ENCODE peak calls at places on chromosomes 16 and 17, in eight cellular contexts. One of them, this sample, is unnamed.

GRCh38 chr17:63843387-63844292 is 1.2 kb upstream of the SMARCD2 start:
- DNase-seq in GM04504: peak
- DNase-seq in A549: no peak
- DNase-seq in ovary: peak
- DNase-seq in germinal center: peak
- DNase-seq in activated CD4-positive, alpha-beta memory T cell treated with anti-CD3 and anti-CD28 coated beads, Interleukin-2, amount 10 ng/mL, durations not matched to agents 7 days and 5 days: peak
- DNase-seq in hepatocyte: peak
- DNase-seq in GM10248: peak
- DNase-seq in this sample: no peak

GRCh38 chr17:38352245-38353083 is 820 bp downstream of the SOCS7 start:
- DNase-seq in GM10248: peak
- DNase-seq in activated CD4-positive, alpha-beta memory T cell treated with anti-CD3 and anti-CD28 coated beads, Interleukin-2, amount 10 ng/mL, durations not matched to agents 7 days and 5 days: peak
- DNase-seq in ovary: peak
- DNase-seq in germinal center: peak
- DNase-seq in A549: peak
- DNase-seq in GM04504: no peak
- DNase-seq in hepatocyte: peak
- DNase-seq in this sample: no peak

GRCh38 chr16:15682105-15682570 is 32.1 kb downstream of the NDE1 start:
- DNase-seq in hepatocyte: peak
- DNase-seq in GM10248: no peak
- DNase-seq in activated CD4-positive, alpha-beta memory T cell treated with anti-CD3 and anti-CD28 coated beads, Interleukin-2, amount 10 ng/mL, durations not matched to agents 7 days and 5 days: peak
- DNase-seq in ovary: no peak
- DNase-seq in germinal center: no peak
- DNase-seq in A549: peak
- DNase-seq in GM04504: peak
- DNase-seq in this sample: peak

GRCh38 chr16:89102035-89102776 is 8.6 kb downstream of the ACSF3 start:
- DNase-seq in GM04504: no peak
- DNase-seq in activated CD4-positive, alpha-beta memory T cell treated with anti-CD3 and anti-CD28 coated beads, Interleukin-2, amount 10 ng/mL, durations not matched to agents 7 days and 5 days: no peak
- DNase-seq in germinal center: no peak
- DNase-seq in hepatocyte: no peak
- DNase-seq in ovary: no peak
- DNase-seq in GM10248: no peak
- DNase-seq in A549: no peak
- DNase-seq in this sample: no peak

GRCh38 chr17:5583426-5584382 is 605 bp downstream of the NLRP1 start:
- DNase-seq in GM10248: no peak
- DNase-seq in GM04504: no peak
- DNase-seq in hepatocyte: no peak
- DNase-seq in germinal center: peak
- DNase-seq in activated CD4-positive, alpha-beta memory T cell treated with anti-CD3 and anti-CD28 coated beads, Interleukin-2, amount 10 ng/mL, durations not matched to agents 7 days and 5 days: peak
- DNase-seq in A549: no peak
- DNase-seq in ovary: no peak
- DNase-seq in this sample: no peak

GRCh38 chr17:17205368-17206148 is 575 bp downstream of the PLD6 start:
- DNase-seq in germinal center: peak
- DNase-seq in GM10248: peak
- DNase-seq in ovary: peak
- DNase-seq in A549: peak
- DNase-seq in activated CD4-positive, alpha-beta memory T cell treated with anti-CD3 and anti-CD28 coated beads, Interleukin-2, amount 10 ng/mL, durations not matched to agents 7 days and 5 days: peak
- DNase-seq in hepatocyte: no peak
- DNase-seq in GM04504: peak
- DNase-seq in this sample: no peak

GRCh38 chr17:31754239-31754945 is 104.7 kb downstream of the COPRS start:
- DNase-seq in activated CD4-positive, alpha-beta memory T cell treated with anti-CD3 and anti-CD28 coated beads, Interleukin-2, amount 10 ng/mL, durations not matched to agents 7 days and 5 days: no peak
- DNase-seq in GM10248: no peak
- DNase-seq in germinal center: no peak
- DNase-seq in GM04504: peak
- DNase-seq in A549: no peak
- DNase-seq in hepatocyte: peak
- DNase-seq in ovary: no peak
- DNase-seq in this sample: peak

GRCh38 chr17:6439951-6440350 is 4.3 kb upstream of the PIMREG start:
- DNase-seq in GM10248: no peak
- DNase-seq in GM04504: no peak
- DNase-seq in ovary: no peak
- DNase-seq in A549: no peak
- DNase-seq in germinal center: no peak
- DNase-seq in hepatocyte: no peak
- DNase-seq in activated CD4-positive, alpha-beta memory T cell treated with anti-CD3 and anti-CD28 coated beads, Interleukin-2, amount 10 ng/mL, durations not matched to agents 7 days and 5 days: no peak
- DNase-seq in this sample: no peak

GRCh38 chr16:67254809-67255552 is 6.2 kb downstream of the SLC9A5 start:
- DNase-seq in ovary: no peak
- DNase-seq in A549: no peak
- DNase-seq in germinal center: no peak
- DNase-seq in activated CD4-positive, alpha-beta memory T cell treated with anti-CD3 and anti-CD28 coated beads, Interleukin-2, amount 10 ng/mL, durations not matched to agents 7 days and 5 days: no peak
- DNase-seq in hepatocyte: no peak
- DNase-seq in GM04504: no peak
- DNase-seq in GM10248: no peak
- DNase-seq in this sample: no peak

GRCh38 chr17:14498812-14499211 is 197.9 kb downstream of the HS3ST3B1 start:
- DNase-seq in GM10248: no peak
- DNase-seq in germinal center: no peak
- DNase-seq in GM04504: no peak
- DNase-seq in activated CD4-positive, alpha-beta memory T cell treated with anti-CD3 and anti-CD28 coated beads, Interleukin-2, amount 10 ng/mL, durations not matched to agents 7 days and 5 days: no peak
- DNase-seq in A549: no peak
- DNase-seq in hepatocyte: no peak
- DNase-seq in ovary: no peak
- DNase-seq in this sample: no peak

GRCh38 chr16:49500211-49500610 is 126.6 kb downstream of the C16orf78 start:
- DNase-seq in hepatocyte: no peak
- DNase-seq in activated CD4-positive, alpha-beta memory T cell treated with anti-CD3 and anti-CD28 coated beads, Interleukin-2, amount 10 ng/mL, durations not matched to agents 7 days and 5 days: no peak
- DNase-seq in ovary: no peak
- DNase-seq in GM10248: no peak
- DNase-seq in GM04504: no peak
- DNase-seq in germinal center: no peak
- DNase-seq in A549: no peak
- DNase-seq in this sample: no peak

GRCh38 chr16:11350531-11351335 is 5.5 kb downstream of the RMI2 start:
- DNase-seq in GM10248: no peak
- DNase-seq in hepatocyte: peak
- DNase-seq in GM04504: peak
- DNase-seq in germinal center: no peak
- DNase-seq in activated CD4-positive, alpha-beta memory T cell treated with anti-CD3 and anti-CD28 coated beads, Interleukin-2, amount 10 ng/mL, durations not matched to agents 7 days and 5 days: no peak
- DNase-seq in ovary: no peak
- DNase-seq in A549: no peak
- DNase-seq in this sample: peak

GRCh38 chr16:87231295-87231694 is 85.9 kb downstream of the C16orf95 start:
- DNase-seq in germinal center: no peak
- DNase-seq in hepatocyte: no peak
- DNase-seq in GM10248: no peak
- DNase-seq in activated CD4-positive, alpha-beta memory T cell treated with anti-CD3 and anti-CD28 coated beads, Interleukin-2, amount 10 ng/mL, durations not matched to agents 7 days and 5 days: no peak
- DNase-seq in A549: no peak
- DNase-seq in GM04504: no peak
- DNase-seq in ovary: no peak
- DNase-seq in this sample: no peak

GRCh38 chr16:82038941-82039340 is 3.9 kb downstream of the HSD17B2 start:
- DNase-seq in GM04504: no peak
- DNase-seq in GM10248: no peak
- DNase-seq in germinal center: no peak
- DNase-seq in A549: no peak
- DNase-seq in hepatocyte: no peak
- DNase-seq in activated CD4-positive, alpha-beta memory T cell treated with anti-CD3 and anti-CD28 coated beads, Interleukin-2, amount 10 ng/mL, durations not matched to agents 7 days and 5 days: no peak
- DNase-seq in ovary: no peak
- DNase-seq in this sample: no peak

GRCh38 chr17:65617496-65617895 is 56.0 kb upstream of the AXIN2 start:
- DNase-seq in hepatocyte: no peak
- DNase-seq in A549: no peak
- DNase-seq in GM10248: no peak
- DNase-seq in activated CD4-positive, alpha-beta memory T cell treated with anti-CD3 and anti-CD28 coated beads, Interleukin-2, amount 10 ng/mL, durations not matched to agents 7 days and 5 days: no peak
- DNase-seq in GM04504: no peak
- DNase-seq in ovary: no peak
- DNase-seq in germinal center: no peak
- DNase-seq in this sample: no peak

GRCh38 chr17:83121921-83122820 is 42.8 kb downstream of the METRNL start:
- DNase-seq in activated CD4-positive, alpha-beta memory T cell treated with anti-CD3 and anti-CD28 coated beads, Interleukin-2, amount 10 ng/mL, durations not matched to agents 7 days and 5 days: no peak
- DNase-seq in GM10248: no peak
- DNase-seq in ovary: no peak
- DNase-seq in GM04504: no peak
- DNase-seq in hepatocyte: no peak
- DNase-seq in germinal center: no peak
- DNase-seq in A549: no peak
- DNase-seq in this sample: no peak

GRCh38 chr17:49971199-49971847 is 2.3 kb downstream of the DLX4 start:
- DNase-seq in A549: no peak
- DNase-seq in hepatocyte: no peak
- DNase-seq in GM10248: no peak
- DNase-seq in germinal center: no peak
- DNase-seq in ovary: no peak
- DNase-seq in activated CD4-positive, alpha-beta memory T cell treated with anti-CD3 and anti-CD28 coated beads, Interleukin-2, amount 10 ng/mL, durations not matched to agents 7 days and 5 days: no peak
- DNase-seq in GM04504: no peak
- DNase-seq in this sample: no peak

GRCh38 chr16:57855188-57855587 is 52.9 kb upstream of the KIFC3 start:
- DNase-seq in ovary: no peak
- DNase-seq in germinal center: no peak
- DNase-seq in activated CD4-positive, alpha-beta memory T cell treated with anti-CD3 and anti-CD28 coated beads, Interleukin-2, amount 10 ng/mL, durations not matched to agents 7 days and 5 days: no peak
- DNase-seq in hepatocyte: no peak
- DNase-seq in GM04504: no peak
- DNase-seq in GM10248: no peak
- DNase-seq in A549: no peak
- DNase-seq in this sample: no peak

GRCh38 chr16:25434061-25434460 is 176.4 kb upstream of the ZKSCAN2 start:
- DNase-seq in germinal center: no peak
- DNase-seq in GM04504: no peak
- DNase-seq in hepatocyte: no peak
- DNase-seq in ovary: no peak
- DNase-seq in activated CD4-positive, alpha-beta memory T cell treated with anti-CD3 and anti-CD28 coated beads, Interleukin-2, amount 10 ng/mL, durations not matched to agents 7 days and 5 days: no peak
- DNase-seq in GM10248: no peak
- DNase-seq in A549: no peak
- DNase-seq in this sample: no peak

GRCh38 chr17:26773189-26774188 is 520.4 kb upstream of the WSB1 start:
- DNase-seq in hepatocyte: no peak
- DNase-seq in ovary: no peak
- DNase-seq in germinal center: no peak
- DNase-seq in activated CD4-positive, alpha-beta memory T cell treated with anti-CD3 and anti-CD28 coated beads, Interleukin-2, amount 10 ng/mL, durations not matched to agents 7 days and 5 days: no peak
- DNase-seq in GM04504: no peak
- DNase-seq in GM10248: no peak
- DNase-seq in A549: no peak
- DNase-seq in this sample: no peak

GRCh38 chr16:79629003-79629402 is 28.5 kb upstream of the MAF start:
- DNase-seq in A549: no peak
- DNase-seq in germinal center: no peak
- DNase-seq in activated CD4-positive, alpha-beta memory T cell treated with anti-CD3 and anti-CD28 coated beads, Interleukin-2, amount 10 ng/mL, durations not matched to agents 7 days and 5 days: no peak
- DNase-seq in ovary: no peak
- DNase-seq in hepatocyte: no peak
- DNase-seq in GM04504: no peak
- DNase-seq in GM10248: no peak
- DNase-seq in this sample: no peak

GRCh38 chr17:45812102-45812501 is 28.0 kb downstream of the CRHR1 start:
- DNase-seq in GM04504: no peak
- DNase-seq in A549: peak
- DNase-seq in GM10248: no peak
- DNase-seq in activated CD4-positive, alpha-beta memory T cell treated with anti-CD3 and anti-CD28 coated beads, Interleukin-2, amount 10 ng/mL, durations not matched to agents 7 days and 5 days: no peak
- DNase-seq in hepatocyte: no peak
- DNase-seq in germinal center: no peak
- DNase-seq in ovary: no peak
- DNase-seq in this sample: no peak

GRCh38 chr17:80755650-80756405 is 211.2 kb downstream of the RPTOR start:
- DNase-seq in A549: no peak
- DNase-seq in GM04504: no peak
- DNase-seq in ovary: no peak
- DNase-seq in GM10248: no peak
- DNase-seq in hepatocyte: no peak
- DNase-seq in germinal center: no peak
- DNase-seq in activated CD4-positive, alpha-beta memory T cell treated with anti-CD3 and anti-CD28 coated beads, Interleukin-2, amount 10 ng/mL, durations not matched to agents 7 days and 5 days: no peak
- DNase-seq in this sample: no peak

GRCh38 chr17:43834106-43834505 is 1.2 kb upstream of the MPP3 start:
- DNase-seq in GM04504: peak
- DNase-seq in A549: peak
- DNase-seq in GM10248: no peak
- DNase-seq in activated CD4-positive, alpha-beta memory T cell treated with anti-CD3 and anti-CD28 coated beads, Interleukin-2, amount 10 ng/mL, durations not matched to agents 7 days and 5 days: no peak
- DNase-seq in germinal center: no peak
- DNase-seq in hepatocyte: no peak
- DNase-seq in ovary: no peak
- DNase-seq in this sample: no peak

GRCh38 chr17:60102632-60103047 is 23.9 kb upstream of the HEATR6 start:
- DNase-seq in GM04504: no peak
- DNase-seq in GM10248: no peak
- DNase-seq in germinal center: no peak
- DNase-seq in ovary: no peak
- DNase-seq in A549: peak
- DNase-seq in hepatocyte: no peak
- DNase-seq in activated CD4-positive, alpha-beta memory T cell treated with anti-CD3 and anti-CD28 coated beads, Interleukin-2, amount 10 ng/mL, durations not matched to agents 7 days and 5 days: peak
- DNase-seq in this sample: peak

GRCh38 chr16:66426112-66427035 is 721 bp upstream of the BEAN1 start:
- DNase-seq in hepatocyte: peak
- DNase-seq in germinal center: no peak
- DNase-seq in activated CD4-positive, alpha-beta memory T cell treated with anti-CD3 and anti-CD28 coated beads, Interleukin-2, amount 10 ng/mL, durations not matched to agents 7 days and 5 days: no peak
- DNase-seq in GM10248: no peak
- DNase-seq in A549: no peak
- DNase-seq in ovary: no peak
- DNase-seq in GM04504: no peak
- DNase-seq in this sample: no peak

GRCh38 chr16:20673882-20674683 is 23.4 kb downstream of the ACSM1 start:
- DNase-seq in ovary: no peak
- DNase-seq in GM04504: no peak
- DNase-seq in germinal center: no peak
- DNase-seq in A549: no peak
- DNase-seq in activated CD4-positive, alpha-beta memory T cell treated with anti-CD3 and anti-CD28 coated beads, Interleukin-2, amount 10 ng/mL, durations not matched to agents 7 days and 5 days: no peak
- DNase-seq in hepatocyte: no peak
- DNase-seq in GM10248: no peak
- DNase-seq in this sample: no peak

GRCh38 chr17:31373150-31374082 is 18.1 kb upstream of the RAB11FIP4 start:
- DNase-seq in germinal center: peak
- DNase-seq in A549: no peak
- DNase-seq in ovary: no peak
- DNase-seq in hepatocyte: peak
- DNase-seq in GM10248: peak
- DNase-seq in GM04504: peak
- DNase-seq in activated CD4-positive, alpha-beta memory T cell treated with anti-CD3 and anti-CD28 coated beads, Interleukin-2, amount 10 ng/mL, durations not matched to agents 7 days and 5 days: no peak
- DNase-seq in this sample: peak

GRCh38 chr16:86680661-86681439 is 102.5 kb downstream of the FOXL1 start:
- DNase-seq in GM04504: no peak
- DNase-seq in ovary: no peak
- DNase-seq in activated CD4-positive, alpha-beta memory T cell treated with anti-CD3 and anti-CD28 coated beads, Interleukin-2, amount 10 ng/mL, durations not matched to agents 7 days and 5 days: no peak
- DNase-seq in GM10248: no peak
- DNase-seq in A549: no peak
- DNase-seq in hepatocyte: no peak
- DNase-seq in germinal center: no peak
- DNase-seq in this sample: no peak

GRCh38 chr16:80759419-80760162 is 44.8 kb downstream of the CDYL2 start:
- DNase-seq in germinal center: no peak
- DNase-seq in activated CD4-positive, alpha-beta memory T cell treated with anti-CD3 and anti-CD28 coated beads, Interleukin-2, amount 10 ng/mL, durations not matched to agents 7 days and 5 days: no peak
- DNase-seq in GM10248: no peak
- DNase-seq in hepatocyte: no peak
- DNase-seq in GM04504: no peak
- DNase-seq in A549: no peak
- DNase-seq in ovary: no peak
- DNase-seq in this sample: no peak

GRCh38 chr16:71885261-71885650 is 1.3 kb upstream of the ZNF821 start:
- DNase-seq in ovary: no peak
- DNase-seq in activated CD4-positive, alpha-beta memory T cell treated with anti-CD3 and anti-CD28 coated beads, Interleukin-2, amount 10 ng/mL, durations not matched to agents 7 days and 5 days: no peak
- DNase-seq in GM10248: no peak
- DNase-seq in germinal center: peak
- DNase-seq in A549: no peak
- DNase-seq in GM04504: no peak
- DNase-seq in hepatocyte: no peak
- DNase-seq in this sample: no peak

GRCh38 chr17:81512984-81513668 is 527 bp upstream of the ACTG1 start:
- DNase-seq in GM04504: no peak
- DNase-seq in activated CD4-positive, alpha-beta memory T cell treated with anti-CD3 and anti-CD28 coated beads, Interleukin-2, amount 10 ng/mL, durations not matched to agents 7 days and 5 days: peak
- DNase-seq in GM10248: no peak
- DNase-seq in A549: peak
- DNase-seq in germinal center: peak
- DNase-seq in hepatocyte: peak
- DNase-seq in ovary: peak
- DNase-seq in this sample: no peak

GRCh38 chr17:45703348-45703747 is 80.8 kb upstream of the CRHR1 start:
- DNase-seq in GM10248: no peak
- DNase-seq in A549: no peak
- DNase-seq in germinal center: no peak
- DNase-seq in ovary: no peak
- DNase-seq in hepatocyte: no peak
- DNase-seq in GM04504: no peak
- DNase-seq in activated CD4-positive, alpha-beta memory T cell treated with anti-CD3 and anti-CD28 coated beads, Interleukin-2, amount 10 ng/mL, durations not matched to agents 7 days and 5 days: no peak
- DNase-seq in this sample: no peak

GRCh38 chr17:45172541-45173286 is 11.0 kb downstream of the HEXIM2 start:
- DNase-seq in GM04504: no peak
- DNase-seq in germinal center: peak
- DNase-seq in activated CD4-positive, alpha-beta memory T cell treated with anti-CD3 and anti-CD28 coated beads, Interleukin-2, amount 10 ng/mL, durations not matched to agents 7 days and 5 days: peak
- DNase-seq in ovary: peak
- DNase-seq in GM10248: peak
- DNase-seq in A549: peak
- DNase-seq in hepatocyte: peak
- DNase-seq in this sample: no peak

This sample was measured in HS-5.